ENCODE peak calls at places on chromosome 1, in four cellular contexts. J, H, Z and B are unnamed samples.

GRCh38 chr1:30475966-30476365 is 247.4 kb downstream of the MATN1 start:
- DNase-seq in J (no peak), H (no peak), Z (no peak), B (no peak)

GRCh38 chr1:119611701-119612113 is 36.4 kb downstream of the ZNF697 start:
- DNase-seq in H (peak), Z (no peak), J (peak), B (peak)

GRCh38 chr1:109504974-109505373 is 4.6 kb downstream of the AMIGO1 start:
- DNase-seq in H (no peak), J (no peak), Z (no peak), B (no peak)

GRCh38 chr1:199135901-199136300 is 497.1 kb downstream of the PTPRC start:
- DNase-seq in Z (no peak), H (no peak), J (no peak), B (no peak)

GRCh38 chr1:4969556-4970129 is 315.2 kb downstream of the AJAP1 start:
- DNase-seq in J (no peak), Z (no peak), H (no peak), B (no peak)

GRCh38 chr1:24770891-24771290 is 25.6 kb downstream of the CLIC4 start:
- DNase-seq in Z (no peak), H (no peak), J (no peak), B (no peak)

GRCh38 chr1:164774819-164775654 is 216.1 kb downstream of the PBX1 start:
- DNase-seq in J (no peak), H (no peak), Z (no peak), B (no peak)

GRCh38 chr1:51612349-51612982 is 4.4 kb upstream of the OSBPL9 start:
- DNase-seq in Z (no peak), H (no peak), J (no peak), B (no peak)

GRCh38 chr1:106677721-106678120 is 378.8 kb upstream of the PRMT6 start:
- DNase-seq in Z (no peak), H (no peak), J (no peak), B (no peak)

GRCh38 chr1:32619701-32620485 is 30.5 kb downstream of the ZBTB8OS start:
- DNase-seq in H (no peak), J (no peak), Z (no peak), B (no peak)

GRCh38 chr1:10286244-10286643 is 75.9 kb downstream of the KIF1B start:
- DNase-seq in J (no peak), H (no peak), Z (no peak), B (no peak)

GRCh38 chr1:91511386-91511785 is 10.7 kb downstream of the CDC7 start:
- DNase-seq in H (no peak), Z (peak), J (peak), B (no peak)

GRCh38 chr1:46021046-46021822 is 111.2 kb downstream of the PIK3R3 start:
- DNase-seq in J (no peak), Z (no peak), H (no peak), B (no peak)

GRCh38 chr1:192445849-192446489 is 129.2 kb downstream of the RGS21 start:
- DNase-seq in Z (no peak), J (no peak), H (no peak), B (no peak)

GRCh38 chr1:38454236-38454635 is 405.3 kb downstream of the RRAGC start:
- DNase-seq in J (no peak), Z (no peak), H (no peak), B (no peak)